ENCODE peak calls at places on chromosomes 4 and X, in six cellular contexts. H is foreskin fibroblast, V is Peyer's patch, L is cardiac fibroblast, X is A549, T is mammary epithelial cell. U is an unnamed sample.

GRCh38 chrX:77347572-77347971 is 99.6 kb upstream of the FGF16 start:
- DNase-seq in H (no peak), X (no peak), L (no peak), T (no peak), V (no peak), U (no peak)

GRCh38 chr4:83722730-83723269 is 186.9 kb downstream of the GPAT3 start:
- DNase-seq in T (no peak), V (no peak), X (no peak), H (no peak), L (no peak), U (no peak)

GRCh38 chr4:140071043-140071442 is 82.9 kb downstream of the MAML3 start:
- DNase-seq in L (no peak), T (no peak), H (no peak), V (no peak), X (no peak), U (no peak)

GRCh38 chrX:97026406-97026805 is 142.7 kb downstream of the RPA4 start:
- DNase-seq in V (no peak), T (no peak), L (peak), H (no peak), X (peak), U (peak)

GRCh38 chr4:95465010-95465409 is 83.8 kb downstream of the UNC5C start:
- DNase-seq in L (no peak), H (peak), T (no peak), V (no peak), X (peak), U (peak)

GRCh38 chr4:92104506-92104905 is 199.3 kb upstream of the GRID2 start:
- DNase-seq in H (no peak), V (no peak), X (no peak), L (peak), T (no peak), U (no peak)

GRCh38 chrX:12657881-12658280 is 133.3 kb upstream of the PRPS2 start:
- DNase-seq in X (no peak), T (no peak), V (no peak), H (no peak), L (no peak), U (no peak)

GRCh38 chrX:111129949-111130348 is 34.0 kb downstream of the PAK3 start:
- DNase-seq in H (no peak), X (no peak), L (no peak), T (no peak), V (no peak), U (peak)

GRCh38 chrX:153582896-153583295 is 16.0 kb downstream of the CCNQ start:
- DNase-seq in L (peak), H (no peak), T (peak), V (no peak), X (no peak), U (peak)

GRCh38 chrX:96372313-96373046 is 312.2 kb upstream of the DIAPH2 start:
- DNase-seq in X (peak), H (peak), T (peak), L (peak), V (no peak), U (peak)

GRCh38 chr4:41366911-41367517 is 110.3 kb downstream of the UCHL1 start:
- DNase-seq in L (no peak), T (peak), X (no peak), V (no peak), H (no peak), U (no peak)

GRCh38 chrX:9644335-9644734 is 121.3 kb downstream of the GPR143 start:
- DNase-seq in L (no peak), X (no peak), T (no peak), V (no peak), H (no peak), U (no peak)

GRCh38 chr4:4396628-4397440 is 9.9 kb downstream of the NSG1 start:
- DNase-seq in X (no peak), T (no peak), V (no peak), L (peak), H (no peak), U (peak)

GRCh38 chr4:171812377-171813194 is 618 bp upstream of the GALNTL6 start:
- DNase-seq in T (peak), L (no peak), H (peak), X (peak), V (no peak), U (no peak)

GRCh38 chr4:3784469-3785291 is 18.5 kb downstream of the ADRA2C start:
- DNase-seq in V (no peak), L (no peak), H (no peak), X (no peak), T (peak), U (no peak)

GRCh38 chr4:123418486-123418931 is 21.9 kb downstream of the SPRY1 start:
- DNase-seq in T (peak), X (no peak), H (peak), L (peak), V (no peak), U (peak)

GRCh38 chrX:24146283-24146865 is 3.2 kb upstream of the ZFX start:
- DNase-seq in X (peak), T (no peak), H (peak), V (no peak), L (no peak), U (peak)

GRCh38 chr4:22129454-22130075 is 181.0 kb upstream of the KCNIP4 start:
- DNase-seq in L (peak), X (peak), V (no peak), H (peak), T (peak), U (peak)

GRCh38 chr4:76809594-76810305 is 88.2 kb downstream of the SOWAHB start:
- DNase-seq in X (peak), T (peak), H (peak), L (peak), V (no peak), U (peak)

GRCh38 chrX:139831689-139832456 is 101.0 kb downstream of the ATP11C start:
- DNase-seq in H (peak), T (peak), V (no peak), X (peak), L (peak), U (peak)

GRCh38 chr4:65597697-65598096 is 72.6 kb downstream of the EPHA5 start:
- DNase-seq in V (no peak), X (no peak), L (no peak), H (no peak), T (no peak), U (no peak)

GRCh38 chrX:19981987-19982386 is 8.9 kb downstream of the BCLAF3 start:
- DNase-seq in T (no peak), H (no peak), L (no peak), V (no peak), X (no peak), U (no peak)

GRCh38 chr4:145734576-145735329 is 54.8 kb downstream of the C4orf51 start:
- DNase-seq in T (peak), L (peak), X (peak), H (peak), V (no peak), U (peak)

DNA sequence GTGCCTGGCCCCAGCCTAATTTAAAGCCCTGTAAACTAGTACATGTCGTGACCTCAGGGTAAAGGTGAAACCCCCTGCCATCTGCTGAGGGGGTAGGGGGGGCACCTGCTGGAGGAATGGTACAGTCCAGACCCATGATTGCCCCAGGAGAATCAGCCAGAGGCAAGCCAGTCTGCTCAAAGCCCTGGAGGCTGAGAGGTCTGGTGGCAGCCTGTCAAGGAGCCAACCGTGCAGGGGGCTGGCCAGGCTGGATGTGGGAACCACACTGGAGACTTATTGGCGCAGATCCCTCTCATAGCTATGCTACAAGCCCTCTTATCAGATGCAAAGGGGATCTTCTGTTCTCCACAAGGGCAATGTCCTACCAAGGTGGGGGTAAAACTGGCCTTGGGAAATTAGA is 31.4 kb upstream of the PJA1 start:
- DNase-seq in V (no peak), L (no peak), T (no peak), H (no peak), X (no peak), U (no peak)
- H3K4me3 ChIP-seq in V (no peak), L (no peak), T (no peak), H (no peak), X (no peak), U (no peak)

GRCh38 chr4:63563288-63564014 is 845.8 kb downstream of the TECRL start:
- DNase-seq in X (peak), T (no peak), H (no peak), V (no peak), L (no peak), U (no peak)
- TF ChIP-seq CTCF in X (no peak), T (no peak), H (no peak), V (no peak), L (no peak), U (no peak)

GRCh38 chr4:154491341-154491679 is 289 bp downstream of the DCHS2 start:
- DNase-seq in V (no peak), L (peak), X (peak), T (peak), H (peak), U (peak)
- H3K4me3 ChIP-seq in V (peak), L (no peak), X (peak), T (peak), H (peak), U (peak)

GRCh38 chr4:86657910-86658309 is 63.8 kb downstream of the PTPN13 start:
- DNase-seq in V (no peak), X (no peak), H (no peak), L (no peak), T (no peak), U (no peak)

GRCh38 chr4:86657382-86657781 is 63.3 kb downstream of the PTPN13 start:
- DNase-seq in L (no peak), T (no peak), H (no peak), X (no peak), V (no peak), U (no peak)

GRCh38 chr4:86653237-86653865 is 59.2 kb downstream of the PTPN13 start:
- DNase-seq in V (no peak), X (peak), L (no peak), T (no peak), H (peak), U (no peak)

DNA sequence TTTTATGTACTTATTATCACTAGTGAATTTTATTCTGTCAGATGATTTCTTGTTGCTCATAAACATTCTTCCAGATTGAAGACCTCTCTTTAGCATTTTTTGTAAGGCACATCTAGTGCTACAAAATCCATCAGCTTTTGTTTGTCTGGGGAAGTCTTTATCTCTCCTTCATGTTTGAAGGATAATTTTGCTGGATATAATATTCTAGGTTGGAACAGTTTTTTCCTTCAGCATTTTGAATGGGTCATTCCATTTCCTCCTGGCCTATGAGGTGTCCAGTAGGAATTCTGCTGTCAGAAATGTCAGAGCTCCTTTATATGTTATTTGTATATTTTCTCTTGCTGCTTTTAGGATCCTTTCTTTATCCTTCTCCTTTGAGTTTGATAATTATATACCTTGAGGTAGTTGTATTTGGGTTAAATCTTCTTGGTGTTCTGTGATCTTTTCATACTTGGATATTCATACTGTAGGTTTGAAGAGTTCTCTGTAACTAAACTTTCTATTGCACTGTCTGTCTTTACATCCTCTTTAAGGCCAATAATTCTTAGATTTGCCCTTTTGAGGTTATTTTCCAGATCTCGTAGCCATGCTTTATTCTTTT is 58.3 kb downstream of the PTPN13 start:
- DNase-seq in X (no peak), T (no peak), V (no peak), L (no peak), H (no peak), U (no peak)
- TF ChIP-seq CTCF in X (no peak), T (no peak), V (no peak), L (no peak), H (no peak), U (no peak)

DNA sequence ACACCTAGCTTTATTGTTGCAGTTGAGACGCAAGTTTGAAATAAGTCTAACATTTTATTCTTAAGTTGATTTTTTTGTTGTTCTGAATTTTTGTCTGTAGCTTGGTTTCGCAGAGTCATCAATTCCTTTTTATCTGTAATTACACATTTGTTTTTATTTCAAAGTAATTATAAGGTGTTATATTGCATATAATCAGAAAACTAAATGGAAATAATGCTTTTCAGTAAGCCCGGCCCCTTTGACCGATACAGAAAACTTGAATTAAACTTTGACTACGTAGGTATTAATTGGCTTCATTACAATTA is 2.1 kb downstream of the KDM6A start:
- DNase-seq in T (no peak), H (no peak), L (no peak), V (no peak), X (no peak), U (no peak)
- H3K4me3 ChIP-seq in T (peak), H (peak), L (peak), V (peak), X (peak), U (peak)

DNA sequence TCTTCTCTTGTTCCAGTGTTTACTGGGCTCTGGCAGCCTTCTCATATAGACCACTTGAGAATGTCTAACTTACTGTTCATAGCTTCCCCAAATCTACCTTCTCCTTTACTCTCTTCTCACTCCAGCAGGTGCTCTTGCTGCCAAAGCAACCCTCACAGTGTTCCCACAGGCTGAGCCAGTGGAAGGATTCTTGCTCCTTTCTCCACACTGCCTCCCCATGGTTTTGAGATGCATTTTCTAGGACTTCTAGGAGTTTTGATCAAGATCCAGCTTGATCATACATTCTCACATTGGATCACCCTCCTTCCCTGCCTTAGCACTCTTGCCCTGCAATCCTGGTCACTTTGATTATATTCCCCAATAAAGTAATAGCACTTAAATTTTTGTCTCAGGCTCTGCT is 230.8 kb downstream of the TMEM47 start:
- DNase-seq in H (no peak), L (peak), T (no peak), X (no peak), V (no peak), U (no peak)
- TF ChIP-seq CTCF in H (no peak), L (peak), T (no peak), X (no peak), V (no peak), U (no peak)

GRCh38 chr4:93834371-93835066 is 6.0 kb downstream of the ATOH1 start:
- DNase-seq in L (no peak), H (no peak), T (no peak), V (no peak), X (no peak), U (no peak)
- H3K4me3 ChIP-seq in L (no peak), H (no peak), T (no peak), V (no peak), X (no peak), U (no peak)

GRCh38 chrX:125998432-125998831 is 167.7 kb downstream of the DCAF12L2 start:
- DNase-seq in X (peak), T (peak), V (no peak), L (no peak), H (no peak), U (no peak)
- TF ChIP-seq CTCF in X (peak), T (peak), V (no peak), L (peak), H (no peak), U (peak)